ENCODE peak calls at places on chromosomes 4 and X, in five cellular contexts. One of them, this sample, is unnamed.

GRCh38 chrX:19544693-19545305 is 29.5 kb upstream of the MAP3K15 start:
- DNase-seq in GM04504: peak; percentile 31
- DNase-seq in dorsolateral prefrontal cortex: no peak
- DNase-seq in NCI-H1417: peak; percentile 84
- DNase-seq in NCI-H146: peak; percentile 43
- DNase-seq in this sample: peak; percentile 21

GRCh38 chr4:89509708-89510269 is 202.2 kb upstream of the GPRIN3 start:
- DNase-seq in GM04504: peak; percentile 28
- DNase-seq in dorsolateral prefrontal cortex: no peak
- DNase-seq in NCI-H1417: no peak
- DNase-seq in NCI-H146: no peak
- DNase-seq in this sample: no peak

GRCh38 chr4:112453321-112453720 is 62.7 kb downstream of the NEUROG2 start:
- DNase-seq in GM04504: no peak
- DNase-seq in dorsolateral prefrontal cortex: no peak
- DNase-seq in NCI-H1417: no peak
- DNase-seq in NCI-H146: no peak
- DNase-seq in this sample: no peak

GRCh38 chrX:40096395-40097091 is 1.2 kb downstream of the BCOR start:
- DNase-seq in GM04504: no peak
- DNase-seq in dorsolateral prefrontal cortex: peak; percentile 43
- DNase-seq in NCI-H1417: peak; percentile 71
- DNase-seq in NCI-H146: peak; percentile 38
- DNase-seq in this sample: no peak

GRCh38 chrX:118654331-118654730 is 73.1 kb upstream of the IL13RA1 start:
- DNase-seq in GM04504: no peak
- DNase-seq in dorsolateral prefrontal cortex: no peak
- DNase-seq in NCI-H1417: no peak
- DNase-seq in NCI-H146: no peak
- DNase-seq in this sample: no peak

GRCh38 chr4:83552924-83553323 is 17.0 kb downstream of the GPAT3 start:
- DNase-seq in GM04504: peak; percentile 72
- DNase-seq in dorsolateral prefrontal cortex: no peak
- DNase-seq in NCI-H1417: no peak
- DNase-seq in NCI-H146: no peak
- DNase-seq in this sample: no peak

GRCh38 chr4:26032572-26033320 is 118.7 kb downstream of the SMIM20 start:
- DNase-seq in GM04504: peak; percentile 81
- DNase-seq in dorsolateral prefrontal cortex: no peak
- DNase-seq in NCI-H1417: peak; percentile 16
- DNase-seq in NCI-H146: peak; percentile 20
- DNase-seq in this sample: no peak

GRCh38 chr4:147965056-147965455 is 233.2 kb downstream of the ARHGAP10 start:
- DNase-seq in GM04504: no peak
- DNase-seq in dorsolateral prefrontal cortex: no peak
- DNase-seq in NCI-H1417: no peak
- DNase-seq in NCI-H146: no peak
- DNase-seq in this sample: no peak

GRCh38 chr4:6633091-6633906 is 7.2 kb upstream of the MRFAP1 start:
- DNase-seq in GM04504: peak; percentile 3
- DNase-seq in dorsolateral prefrontal cortex: no peak
- DNase-seq in NCI-H1417: peak; percentile 92
- DNase-seq in NCI-H146: peak; percentile 90
- DNase-seq in this sample: no peak

GRCh38 chr4:67581208-67581857 is 22.8 kb downstream of the STAP1 start:
- DNase-seq in GM04504: no peak
- DNase-seq in dorsolateral prefrontal cortex: no peak
- DNase-seq in NCI-H1417: no peak
- DNase-seq in NCI-H146: no peak
- DNase-seq in this sample: no peak

GRCh38 chr4:41400296-41400695 is 137.7 kb upstream of the LIMCH1 start:
- DNase-seq in GM04504: no peak
- DNase-seq in dorsolateral prefrontal cortex: no peak
- DNase-seq in NCI-H1417: no peak
- DNase-seq in NCI-H146: no peak
- DNase-seq in this sample: no peak

GRCh38 chrX:98068210-98068609 is 1184.5 kb downstream of the RPA4 start:
- DNase-seq in GM04504: no peak
- DNase-seq in dorsolateral prefrontal cortex: no peak
- DNase-seq in NCI-H1417: peak; percentile 88
- DNase-seq in NCI-H146: peak; percentile 1
- DNase-seq in this sample: no peak

GRCh38 chr4:79049840-79050520 is 110.7 kb upstream of the PAQR3 start:
- DNase-seq in GM04504: peak; percentile 7
- DNase-seq in dorsolateral prefrontal cortex: peak; percentile 32
- DNase-seq in NCI-H1417: peak; percentile 95
- DNase-seq in NCI-H146: peak; percentile 76
- DNase-seq in this sample: no peak

GRCh38 chrX:140360924-140361323 is 143.9 kb downstream of the SOX3 start:
- DNase-seq in GM04504: no peak
- DNase-seq in dorsolateral prefrontal cortex: no peak
- DNase-seq in NCI-H1417: no peak
- DNase-seq in NCI-H146: no peak
- DNase-seq in this sample: no peak

GRCh38 chr4:3031357-3032064 is 42.8 kb downstream of the HTT-AS start:
- DNase-seq in GM04504: no peak
- DNase-seq in dorsolateral prefrontal cortex: no peak
- DNase-seq in NCI-H1417: peak; percentile 4
- DNase-seq in NCI-H146: peak; percentile 77
- DNase-seq in this sample: no peak

GRCh38 chrX:42241421-42241820 is 318.1 kb upstream of the CASK start:
- DNase-seq in GM04504: no peak
- DNase-seq in dorsolateral prefrontal cortex: no peak
- DNase-seq in NCI-H1417: no peak
- DNase-seq in NCI-H146: no peak
- DNase-seq in this sample: no peak

GRCh38 chr4:89539374-89539773 is 231.8 kb upstream of the GPRIN3 start:
- DNase-seq in GM04504: peak; percentile 81
- DNase-seq in dorsolateral prefrontal cortex: no peak
- DNase-seq in NCI-H1417: no peak
- DNase-seq in NCI-H146: no peak
- DNase-seq in this sample: no peak

GRCh38 chr4:153468587-153468986 is 2.4 kb downstream of the TMEM131L start:
- DNase-seq in GM04504: no peak
- DNase-seq in dorsolateral prefrontal cortex: no peak
- DNase-seq in NCI-H1417: peak; percentile 11
- DNase-seq in NCI-H146: no peak
- DNase-seq in this sample: no peak

GRCh38 chr4:106868381-106869035 is 167.6 kb downstream of the DKK2 start:
- DNase-seq in GM04504: no peak
- DNase-seq in dorsolateral prefrontal cortex: no peak
- DNase-seq in NCI-H1417: no peak
- DNase-seq in NCI-H146: no peak
- DNase-seq in this sample: no peak

GRCh38 chr4:85543832-85544231 is 68.9 kb downstream of the ARHGAP24 start:
- DNase-seq in GM04504: peak; percentile 5
- DNase-seq in dorsolateral prefrontal cortex: no peak
- DNase-seq in NCI-H1417: no peak
- DNase-seq in NCI-H146: no peak
- DNase-seq in this sample: no peak

GRCh38 chr4:148056879-148057278 is 325.0 kb downstream of the ARHGAP10 start:
- DNase-seq in GM04504: peak; percentile 19
- DNase-seq in dorsolateral prefrontal cortex: peak; percentile 65
- DNase-seq in NCI-H1417: peak; percentile 17
- DNase-seq in NCI-H146: no peak
- DNase-seq in this sample: peak; percentile 43

GRCh38 chr4:166252487-166253402 is 379.7 kb downstream of the TLL1 start:
- DNase-seq in GM04504: no peak
- DNase-seq in dorsolateral prefrontal cortex: no peak
- DNase-seq in NCI-H1417: no peak
- DNase-seq in NCI-H146: peak; percentile 4
- DNase-seq in this sample: no peak

GRCh38 chr4:185128272-185129119 is 14.6 kb upstream of the SLC25A4 start:
- DNase-seq in GM04504: no peak
- DNase-seq in dorsolateral prefrontal cortex: peak; percentile 40
- DNase-seq in NCI-H1417: peak; percentile 85
- DNase-seq in NCI-H146: peak; percentile 38
- DNase-seq in this sample: peak; percentile 48

GRCh38 chr4:47717173-47717572 is 120.7 kb downstream of the CORIN start:
- DNase-seq in GM04504: no peak
- DNase-seq in dorsolateral prefrontal cortex: no peak
- DNase-seq in NCI-H1417: no peak
- DNase-seq in NCI-H146: peak; percentile 5
- DNase-seq in this sample: no peak

GRCh38 chr4:2393353-2394270 is 24.8 kb downstream of the ZFYVE28 start:
- DNase-seq in GM04504: no peak
- DNase-seq in dorsolateral prefrontal cortex: no peak
- DNase-seq in NCI-H1417: no peak
- DNase-seq in NCI-H146: peak; percentile 57
- DNase-seq in this sample: no peak

GRCh38 chrX:37302569-37302968 is 46.6 kb upstream of the PRRG1 start:
- DNase-seq in GM04504: no peak
- DNase-seq in dorsolateral prefrontal cortex: no peak
- DNase-seq in NCI-H1417: peak; percentile 37
- DNase-seq in NCI-H146: no peak
- DNase-seq in this sample: peak; percentile 79

GRCh38 chr4:66048861-66049260 is 378.6 kb upstream of the EPHA5 start:
- DNase-seq in GM04504: no peak
- DNase-seq in dorsolateral prefrontal cortex: no peak
- DNase-seq in NCI-H1417: no peak
- DNase-seq in NCI-H146: peak; percentile 82
- DNase-seq in this sample: no peak

GRCh38 chr4:124783847-124784246 is 71.3 kb upstream of the ANKRD50 start:
- DNase-seq in GM04504: no peak
- DNase-seq in dorsolateral prefrontal cortex: no peak
- DNase-seq in NCI-H1417: no peak
- DNase-seq in NCI-H146: no peak
- DNase-seq in this sample: no peak

This sample was measured in posterior cingulate gyrus.